ENCODE peak calls at places on chromosomes 12 and 14, in nine cellular contexts. B is BJ; U is stimulated activated CD8-positive, alpha-beta memory T cell treated with anti-CD3 and anti-CD28 coated beads, Interleukin-2, amount 100 ng/mL, for 1 hour; P is endothelial cell of umbilical vein; I is stimulated activated CD4-positive, alpha-beta T cell treated with anti-CD3 and anti-CD28 coated beads, Interleukin-2, amount 100 ng/mL, for 4 hours; Z is fibroblast of pulmonary artery; M is CD4-positive, alpha-beta memory T cell; F is kidney tubule cell; A is NCI-H748 treated with DMSO at 0.1 percent for 48 hours. Y is an unnamed sample.

GRCh38 chr12:82361461-82361915 is 3.2 kb downstream of the METTL25 start:
- DNase-seq in B (no peak), U (no peak), P (no peak), I (no peak), Z (no peak), M (no peak), F (no peak), A (no peak), Y (no peak)

GRCh38 chr14:68782091-68782981 is 10.5 kb downstream of the ZFP36L1 start:
- DNase-seq in B (no peak), U (no peak), P (no peak), I (peak; percentile 46), Z (no peak), M (peak; percentile 77), F (no peak), A (no peak), Y (peak; percentile 4)

GRCh38 chr12:53277981-53278380 is 9.9 kb downstream of the ESPL1 start:
- DNase-seq in B (no peak), U (no peak), P (no peak), I (no peak), Z (no peak), M (no peak), F (no peak), A (no peak), Y (no peak)

GRCh38 chr12:48508987-48509386 is 16.4 kb upstream of the OR8S1 start:
- DNase-seq in B (no peak), U (no peak), P (no peak), I (no peak), Z (no peak), M (no peak), F (no peak), A (no peak), Y (no peak)

GRCh38 chr12:54413284-54414190 is 5.5 kb downstream of the ITGA5 start:
- DNase-seq in B (no peak), U (peak; percentile 61), P (peak; percentile 85), I (peak; percentile 52), Z (peak; percentile 56), M (peak; percentile 82), F (no peak), A (no peak), Y (no peak)

GRCh38 chr14:43116341-43116740 is 1390.7 kb downstream of the FSCB start:
- DNase-seq in B (no peak), U (no peak), P (no peak), I (no peak), Z (peak; percentile 5), M (no peak), F (peak; percentile 23), A (no peak), Y (no peak)

GRCh38 chr12:67925077-67925476 is 64.2 kb upstream of the IFNG-AS1 start:
- DNase-seq in B (no peak), U (no peak), P (no peak), I (no peak), Z (no peak), M (no peak), F (no peak), A (no peak), Y (no peak)

GRCh38 chr12:66596189-66596588 is 82.7 kb downstream of the GRIP1 start:
- DNase-seq in B (no peak), U (no peak), P (peak; percentile 71), I (no peak), Z (peak; percentile 28), M (no peak), F (peak; percentile 15), A (no peak), Y (no peak)

GRCh38 chr14:52071675-52072074 is 2.8 kb upstream of the NID2 start:
- DNase-seq in B (no peak), U (no peak), P (peak; percentile 61), I (no peak), Z (peak; percentile 76), M (no peak), F (no peak), A (peak; percentile 17), Y (no peak)

GRCh38 chr12:122880155-122880605 is 15.7 kb downstream of the VPS37B start:
- DNase-seq in B (no peak), U (no peak), P (no peak), I (no peak), Z (peak; percentile 67), M (no peak), F (no peak), A (no peak), Y (no peak)

GRCh38 chr12:77231548-77231947 is 166.2 kb upstream of the E2F7 start:
- DNase-seq in B (peak; percentile 28), U (no peak), P (peak; percentile 93), I (no peak), Z (peak; percentile 94), M (no peak), F (no peak), A (no peak), Y (peak; percentile 10)

GRCh38 chr14:77113644-77114043 is 15.6 kb downstream of the CIPC start:
- DNase-seq in B (no peak), U (no peak), P (no peak), I (no peak), Z (no peak), M (no peak), F (no peak), A (no peak), Y (no peak)

GRCh38 chr14:46580941-46581671 is 70.5 kb downstream of the RPL10L start:
- DNase-seq in B (no peak), U (no peak), P (peak; percentile 63), I (no peak), Z (peak; percentile 45), M (no peak), F (peak; percentile 61), A (no peak), Y (peak; percentile 56)

GRCh38 chr12:115860619-115861018 is 416.9 kb downstream of the MED13L start:
- DNase-seq in B (no peak), U (no peak), P (no peak), I (no peak), Z (no peak), M (no peak), F (no peak), A (no peak), Y (no peak)

GRCh38 chr12:110289021-110289710 is 8.1 kb downstream of the ATP2A2 start:
- DNase-seq in B (no peak), U (no peak), P (no peak), I (no peak), Z (no peak), M (no peak), F (no peak), A (no peak), Y (no peak)

GRCh38 chr14:80587096-80587724 is 354.3 kb downstream of the CEP128 start:
- DNase-seq in B (no peak), U (no peak), P (peak; percentile 48), I (no peak), Z (peak; percentile 70), M (peak; percentile 6), F (peak; percentile 50), A (peak; percentile 26), Y (peak; percentile 28)

GRCh38 chr12:53995311-53996187 is 4.4 kb upstream of the HOXC9 start:
- DNase-seq in B (no peak), U (no peak), P (no peak), I (no peak), Z (no peak), M (no peak), F (peak; percentile 84), A (no peak), Y (peak; percentile 71)

GRCh38 chr12:123233505-123234299 is 466 bp downstream of the MTRFR start:
- DNase-seq in B (no peak), U (no peak), P (no peak), I (no peak), Z (peak; percentile 20), M (no peak), F (peak; percentile 22), A (no peak), Y (peak; percentile 18)

GRCh38 chr14:49959822-49960408 is 67.0 kb downstream of the ARF6 start:
- DNase-seq in B (no peak), U (no peak), P (no peak), I (no peak), Z (no peak), M (no peak), F (peak; percentile 98), A (peak; percentile 68), Y (no peak)

GRCh38 chr14:102620413-102620812 is 28.0 kb downstream of the RCOR1 start:
- DNase-seq in B (peak; percentile 12), U (no peak), P (no peak), I (no peak), Z (no peak), M (no peak), F (peak; percentile 70), A (no peak), Y (no peak)

GRCh38 chr12:93322784-93323183 is 54.9 kb upstream of the NUDT4 start:
- DNase-seq in B (no peak), U (no peak), P (peak; percentile 67), I (no peak), Z (peak; percentile 41), M (no peak), F (peak; percentile 85), A (no peak), Y (no peak)

GRCh38 chr12:2319747-2320146 is 267.0 kb downstream of the CACNA1C start:
- DNase-seq in B (no peak), U (no peak), P (no peak), I (no peak), Z (peak; percentile 25), M (no peak), F (no peak), A (no peak), Y (peak; percentile 48)

GRCh38 chr14:103313704-103314103 is 20.3 kb upstream of the EIF5 start:
- DNase-seq in B (no peak), U (no peak), P (peak; percentile 66), I (no peak), Z (peak; percentile 76), M (no peak), F (no peak), A (no peak), Y (no peak)

GRCh38 chr14:74531467-74531866 is 37.9 kb downstream of the ISCA2 start:
- DNase-seq in B (no peak), U (no peak), P (peak; percentile 13), I (no peak), Z (peak; percentile 65), M (no peak), F (no peak), A (no peak), Y (peak; percentile 40)

Y was measured in hepatocyte.